ENCODE peak calls at places on chromosomes 4 and X, in ten cellular contexts. Y is fibroblast of lung, F is heart right ventricle, P is right cardiac atrium, S is body of pancreas, V is lung, A is GM23248, X is Peyer's patch, T is adrenal gland, D is psoas muscle. R is an unnamed sample.

GRCh38 chr4:183200453-183200852 is 101.4 kb downstream of the WWC2 start:
- DNase-seq in Y (peak; percentile 87), F (peak; percentile 22), P (peak; percentile 79), S (peak; percentile 91), V (peak; percentile 83), A (peak; percentile 97), X (no peak), T (peak; percentile 94), D (peak; percentile 49), R (no peak)

GRCh38 chr4:186808635-186809018 is 85.0 kb upstream of the FAT1 start:
- DNase-seq in Y (peak; percentile 53), F (no peak), P (no peak), S (no peak), V (no peak), A (peak; percentile 94), X (no peak), T (peak; percentile 7), D (no peak), R (no peak)

GRCh38 chr4:175386776-175387507 is 425.1 kb downstream of the GPM6A start:
- DNase-seq in Y (no peak), F (no peak), P (peak; percentile 27), S (no peak), V (no peak), A (no peak), X (peak; percentile 70), T (no peak), D (no peak), R (no peak)

GRCh38 chrX:39813631-39814246 is 284.0 kb downstream of the BCOR start:
- DNase-seq in Y (peak; percentile 89), F (peak; percentile 65), P (peak; percentile 90), S (peak; percentile 89), V (no peak), A (peak; percentile 74), X (no peak), T (peak; percentile 90), D (peak; percentile 75), R (no peak)

GRCh38 chr4:153622093-153622492 is 62.0 kb upstream of the TLR2 start:
- DNase-seq in Y (no peak), F (no peak), P (no peak), S (no peak), V (no peak), A (no peak), X (no peak), T (no peak), D (no peak), R (no peak)

GRCh38 chrX:120200851-120201250 is 42.4 kb downstream of the RHOXF2 start:
- DNase-seq in Y (no peak), F (no peak), P (no peak), S (no peak), V (no peak), A (no peak), X (no peak), T (no peak), D (no peak), R (no peak)

GRCh38 chrX:100445593-100445992 is 35.5 kb upstream of the PCDH19 start:
- DNase-seq in Y (no peak), F (no peak), P (no peak), S (no peak), V (no peak), A (no peak), X (no peak), T (no peak), D (no peak), R (no peak)

GRCh38 chrX:154120567-154120966 is 23.1 kb upstream of the MECP2 start:
- DNase-seq in Y (no peak), F (no peak), P (no peak), S (no peak), V (no peak), A (no peak), X (no peak), T (no peak), D (no peak), R (no peak)

GRCh38 chr4:185941476-185941875 is 127.5 kb upstream of the TLR3 start:
- DNase-seq in Y (no peak), F (no peak), P (no peak), S (no peak), V (no peak), A (no peak), X (no peak), T (peak; percentile 54), D (no peak), R (no peak)

GRCh38 chr4:75101906-75102888 is 169.3 kb downstream of the PARM1 start:
- DNase-seq in Y (no peak), F (no peak), P (no peak), S (no peak), V (no peak), A (no peak), X (no peak), T (no peak), D (no peak), R (no peak)

GRCh38 chrX:130801901-130802300 is 101.1 kb downstream of the ENOX2 start:
- DNase-seq in Y (peak; percentile 26), F (no peak), P (no peak), S (no peak), V (no peak), A (no peak), X (no peak), T (no peak), D (no peak), R (no peak)

GRCh38 chr4:140052050-140052449 is 101.9 kb downstream of the MAML3 start:
- DNase-seq in Y (peak; percentile 58), F (peak; percentile 48), P (peak; percentile 68), S (peak; percentile 41), V (peak; percentile 41), A (peak; percentile 73), X (no peak), T (peak; percentile 71), D (peak; percentile 21), R (no peak)

GRCh38 chr4:91622925-91623600 is 680.7 kb upstream of the GRID2 start:
- DNase-seq in Y (no peak), F (no peak), P (peak; percentile 7), S (no peak), V (no peak), A (no peak), X (no peak), T (no peak), D (no peak), R (no peak)

GRCh38 chr4:6945052-6945409 is 35.4 kb downstream of the TBC1D14 start:
- DNase-seq in Y (no peak), F (no peak), P (no peak), S (no peak), V (no peak), A (no peak), X (no peak), T (no peak), D (no peak), R (no peak)

DNA sequence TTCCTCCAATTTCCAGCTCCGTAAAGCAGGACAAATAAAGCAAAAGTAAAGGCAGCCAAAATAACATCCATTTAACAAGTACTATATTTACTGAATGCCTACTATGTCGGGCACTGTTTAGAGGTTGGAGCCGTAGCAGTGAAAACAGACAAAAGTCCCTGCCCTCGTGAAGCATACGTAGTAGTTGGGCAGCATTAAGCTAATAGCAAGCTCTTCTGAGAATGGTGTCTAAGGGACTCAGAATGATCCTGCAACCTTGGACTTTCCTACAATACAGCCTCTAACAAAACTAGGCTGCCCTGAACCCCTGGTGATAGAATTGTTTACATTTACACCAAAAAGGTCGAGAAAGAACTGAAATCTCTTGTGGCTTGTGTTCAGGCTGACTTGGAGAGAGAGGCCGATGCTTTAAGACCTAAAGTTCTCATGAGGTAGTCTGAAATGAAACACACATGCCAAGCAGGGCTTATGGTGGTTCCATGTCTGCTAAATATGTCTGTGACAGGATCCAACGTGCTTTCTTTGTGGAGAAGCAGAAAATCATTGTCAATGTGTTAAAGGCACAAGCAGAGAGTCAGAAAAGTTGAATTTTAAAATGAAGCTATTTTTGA is 876 bp upstream of the PDGFC start:
- DNase-seq in Y (no peak), F (no peak), P (no peak), S (no peak), V (no peak), A (no peak), X (no peak), T (peak; percentile 31), D (no peak), R (no peak)
- H3K4me1 ChIP-seq in Y (peaks cover 14% of the 10 kb centered on the region), F (peaks cover 30% of the 10 kb centered on the region), P (no peaks in the 10 kb centered on the region), S (peaks cover 41% of the 10 kb centered on the region), V (peaks cover 12% of the 10 kb centered on the region), A (peaks cover 46% of the 10 kb centered on the region), X (peaks cover 18% of the 10 kb centered on the region), T (peaks cover 7% of the 10 kb centered on the region), D (peaks cover 16% of the 10 kb centered on the region), R (no peaks in the 10 kb centered on the region)

GRCh38 chrX:17984415-17984814 is 123.3 kb upstream of the RAI2 start:
- DNase-seq in Y (no peak), F (no peak), P (no peak), S (no peak), V (no peak), A (no peak), X (no peak), T (no peak), D (no peak), R (no peak)
- H3K9me3 ChIP-seq in Y (no peaks in the 10 kb centered on the region), F (no peaks in the 10 kb centered on the region), P (no peaks in the 10 kb centered on the region), S (no peaks in the 10 kb centered on the region), V (no peaks in the 10 kb centered on the region), A (no peaks in the 10 kb centered on the region), X (no peaks in the 10 kb centered on the region), T (no peaks in the 10 kb centered on the region), D (no peaks in the 10 kb centered on the region), R (no peaks in the 10 kb centered on the region)

GRCh38 chr4:56544573-56545131 is 39.1 kb downstream of the ARL9 start:
- DNase-seq in Y (peak; percentile 75), F (peak; percentile 80), P (peak; percentile 95), S (peak; percentile 92), V (peak; percentile 87), A (peak; percentile 77), X (peak; percentile 64), T (peak; percentile 89), D (peak; percentile 84), R (peak; percentile 86)
- H3K4me3 ChIP-seq in Y (peak overlapping the region; percentile 43), F (peak overlapping the region; percentile 38), P (peak overlapping the region; percentile 1), S (no peak overlapping the region), V (no peak overlapping the region), A (peak overlapping the region; percentile 51), X (peak overlapping the region; percentile 44), T (peak overlapping the region; percentile 56), D (peak overlapping the region; percentile 59), R (peak overlapping the region; percentile 68)

GRCh38 chr4:164876680-164877324 is at the start of gene APELA:
- DNase-seq in Y (no peak), F (no peak), P (no peak), S (no peak), V (no peak), A (no peak), X (no peak), T (no peak), D (no peak), R (no peak)

GRCh38 chr4:164874791-164875190 is 2.2 kb upstream of the APELA start:
- DNase-seq in Y (no peak), F (no peak), P (no peak), S (no peak), V (no peak), A (no peak), X (no peak), T (no peak), D (no peak), R (no peak)

DNA sequence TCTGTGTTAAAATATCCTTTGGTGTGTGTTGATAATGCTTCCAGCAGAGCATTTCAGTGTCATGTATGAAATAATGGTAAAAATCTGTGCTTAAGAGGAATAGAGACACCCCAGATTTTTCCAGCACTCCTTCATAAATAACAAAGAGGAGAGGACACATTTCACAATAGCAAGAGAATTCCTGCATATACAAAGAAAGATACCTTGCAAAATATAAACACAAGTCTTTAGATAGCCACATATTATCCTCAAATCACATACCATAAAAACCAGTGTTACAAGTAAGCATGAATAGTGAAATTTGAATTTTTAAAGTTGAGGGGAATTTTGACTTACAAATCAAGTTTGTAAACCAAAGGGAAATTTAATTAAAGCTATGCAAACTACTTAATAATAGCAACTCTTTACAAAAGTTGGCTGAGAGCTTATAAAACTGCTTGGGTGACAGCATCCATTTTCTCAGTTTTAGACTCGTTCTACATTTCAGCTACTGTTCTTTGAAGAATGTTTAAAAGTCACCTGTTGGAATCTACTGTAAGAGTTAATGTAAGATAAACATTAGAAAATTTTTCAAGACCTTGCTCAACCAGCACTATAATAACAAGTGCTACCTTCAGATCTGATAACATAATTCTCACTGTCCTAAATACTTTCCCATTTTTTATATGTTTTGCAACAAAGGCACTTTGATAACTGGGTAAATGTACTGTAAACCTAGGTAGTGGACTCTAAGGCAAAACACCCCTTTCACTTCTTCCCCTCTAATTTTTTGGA is 3.7 kb downstream of the APELA start:
- DNase-seq in Y (no peak), F (no peak), P (no peak), S (no peak), V (no peak), A (no peak), X (no peak), T (no peak), D (no peak), R (no peak)
- H3K4me1 ChIP-seq in Y (no peaks in the 10 kb centered on the region), F (no peaks in the 10 kb centered on the region), P (no peaks in the 10 kb centered on the region), S (no peaks in the 10 kb centered on the region), V (no peaks in the 10 kb centered on the region), A (no peaks in the 10 kb centered on the region), X (no peaks in the 10 kb centered on the region), T (no peaks in the 10 kb centered on the region), D (no peaks in the 10 kb centered on the region), R (no peaks in the 10 kb centered on the region)

R was measured in naive thymus-derived CD4-positive, alpha-beta T cell.